ENCODE peak calls at places on chromosomes 6 and 20, in five cellular contexts. W, U, Q, O and K are unnamed samples.

GRCh38 chr20:32982617-32983458 is 21.4 kb downstream of the SUN5 start:
- DNase-seq in Q (peak; percentile 55), U (peak; percentile 45), O (no peak), W (no peak), K (no peak)

GRCh38 chr6:15881150-15881549 is 218.3 kb upstream of the DTNBP1 start:
- DNase-seq in O (no peak), Q (no peak), U (no peak), W (no peak), K (no peak)

GRCh38 chr20:17453592-17453991 is 77.6 kb downstream of the BFSP1 start:
- DNase-seq in Q (no peak), W (no peak), U (no peak), O (no peak), K (no peak)

GRCh38 chr6:113830140-113830539 is 27.0 kb upstream of the MARCKS start:
- DNase-seq in W (no peak), U (no peak), O (no peak), Q (no peak), K (no peak)

GRCh38 chr20:31587545-31588389 is 17.3 kb upstream of the ID1 start:
- DNase-seq in W (no peak), Q (peak; percentile 77), U (peak; percentile 74), O (peak; percentile 68), K (peak; percentile 73)

GRCh38 chr6:34027445-34027936 is 118.4 kb downstream of the GRM4 start:
- DNase-seq in W (peak; percentile 86), O (peak; percentile 78), U (peak; percentile 75), Q (peak; percentile 88), K (peak; percentile 85)

GRCh38 chr20:36318166-36318565 is 12.0 kb downstream of the DLGAP4 start:
- DNase-seq in Q (peak; percentile 71), O (no peak), U (peak; percentile 34), W (no peak), K (no peak)

GRCh38 chr6:5068153-5068751 is 16.9 kb upstream of the PPP1R3G start:
- DNase-seq in Q (no peak), W (no peak), U (no peak), O (no peak), K (no peak)

GRCh38 chr6:134391221-134391620 is 73.3 kb upstream of the SGK1 start:
- DNase-seq in U (no peak), Q (no peak), O (no peak), W (no peak), K (no peak)

GRCh38 chr20:64133951-64134407 is 26.6 kb upstream of the NPBWR2 start:
- DNase-seq in Q (peak; percentile 66), O (no peak), W (no peak), U (peak; percentile 40), K (no peak)

GRCh38 chr6:4581468-4582420 is 194.5 kb upstream of the CDYL start:
- DNase-seq in Q (no peak), U (no peak), W (peak; percentile 47), O (no peak), K (no peak)

GRCh38 chr6:4871825-4872224 is 95.6 kb downstream of the CDYL start:
- DNase-seq in Q (no peak), U (no peak), O (no peak), W (no peak), K (no peak)

GRCh38 chr20:62832212-62832922 is 15.5 kb downstream of the COL9A3 start:
- DNase-seq in W (no peak), Q (peak; percentile 21), U (no peak), O (peak; percentile 74), K (peak; percentile 78)

GRCh38 chr6:113662688-113663333 is 194.3 kb upstream of the MARCKS start:
- DNase-seq in Q (no peak), U (no peak), O (peak; percentile 29), W (no peak), K (no peak)

DNA sequence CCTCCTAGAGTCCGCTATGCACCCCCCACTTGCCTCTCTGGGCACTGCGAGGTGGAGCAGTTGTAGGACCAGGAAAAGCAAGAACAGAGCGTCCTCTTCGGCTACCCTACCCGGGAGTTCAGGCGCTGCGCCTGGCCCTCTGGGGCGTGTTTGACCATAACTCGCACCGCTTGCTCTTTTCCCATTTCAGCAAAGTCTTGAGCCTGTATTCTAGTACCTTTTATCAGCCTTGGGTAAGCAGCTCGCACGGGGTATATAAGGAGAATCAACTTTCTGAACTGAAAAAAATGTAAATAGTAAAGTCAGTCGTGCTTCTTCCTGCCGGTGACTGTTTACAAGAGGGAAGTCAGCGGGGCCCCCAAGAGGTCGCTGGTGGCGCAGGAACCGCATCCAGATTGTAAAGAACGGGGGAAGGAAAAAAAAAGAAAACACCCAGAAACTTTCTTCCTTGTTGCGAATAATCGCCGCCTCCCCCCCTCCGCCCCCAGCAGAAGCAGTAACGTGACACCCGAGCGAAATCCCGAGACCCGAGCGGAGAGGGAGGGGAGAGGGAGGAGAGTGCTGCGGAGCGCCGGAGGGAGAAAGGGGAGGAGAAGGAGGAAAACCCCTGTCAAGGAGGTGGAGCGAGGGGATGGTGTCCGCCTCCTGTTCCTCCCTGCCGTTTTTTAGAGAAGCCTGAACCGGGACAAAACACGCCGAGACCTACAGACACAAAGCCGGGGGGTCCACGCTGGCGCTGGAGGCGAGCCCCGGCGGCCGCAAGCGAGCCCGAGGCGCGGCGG is at the start of gene UST:
- DNase-seq in U (peak; percentile 91), W (peak; percentile 76), Q (peak; percentile 39), O (peak; percentile 75), K (peak; percentile 82)
- TF ChIP-seq CTCF in U (peak; percentile 48), W (no peak), Q (peak; percentile 60), O (peak; percentile 41), K (peak; percentile 66)

GRCh38 chr6:8170245-8170644 is 67.9 kb upstream of the EEF1E1 start:
- DNase-seq in Q (no peak), O (no peak), W (no peak), U (no peak), K (no peak)
- TF ChIP-seq CTCF in Q (no peak), O (no peak), W (no peak), U (no peak), K (no peak)

DNA sequence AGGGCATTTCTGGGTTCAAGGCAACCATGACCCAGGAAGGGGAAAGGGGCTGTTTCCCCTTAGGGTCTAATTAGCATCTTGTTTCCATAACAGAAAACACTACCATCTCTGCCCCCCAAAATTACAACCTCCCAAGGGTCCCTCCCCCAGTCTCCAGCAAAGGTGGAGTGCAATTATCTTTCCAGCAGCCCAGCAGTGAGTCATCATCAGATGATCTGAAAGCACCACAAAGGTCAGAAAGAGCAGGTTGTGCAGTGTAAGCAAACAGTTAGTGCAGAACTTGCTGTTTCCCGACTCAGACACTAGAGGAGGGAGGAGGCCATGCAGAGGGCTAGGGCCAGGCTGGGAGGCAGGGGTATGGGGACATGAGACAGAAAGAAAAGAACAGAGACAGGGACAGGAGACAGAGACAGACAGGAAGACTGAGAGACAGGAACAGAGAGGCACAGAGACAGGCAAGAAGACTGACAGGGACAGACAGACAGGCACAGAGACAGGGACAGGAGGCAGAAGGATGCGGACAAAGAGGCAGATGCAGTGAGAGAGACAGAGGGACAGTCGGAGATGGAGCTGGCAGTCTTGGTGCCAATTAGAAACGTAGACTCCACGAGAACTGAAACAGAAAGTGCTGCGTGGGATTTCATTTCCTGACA is 62.5 kb downstream of the PYGB start:
- DNase-seq in Q (peak; percentile 81), W (no peak), O (peak; percentile 88), U (peak; percentile 71), K (peak; percentile 83)
- TF ChIP-seq CTCF in Q (peak; percentile 61), W (no peak), O (peak; percentile 67), U (peak; percentile 44), K (peak; percentile 84)

GRCh38 chr6:13422601-13423247 is 64.7 kb downstream of the GFOD1 start:
- DNase-seq in U (no peak), Q (no peak), O (no peak), W (peak; percentile 40), K (no peak)
- TF ChIP-seq CTCF in U (no peak), Q (no peak), O (no peak), W (no peak), K (no peak)

DNA sequence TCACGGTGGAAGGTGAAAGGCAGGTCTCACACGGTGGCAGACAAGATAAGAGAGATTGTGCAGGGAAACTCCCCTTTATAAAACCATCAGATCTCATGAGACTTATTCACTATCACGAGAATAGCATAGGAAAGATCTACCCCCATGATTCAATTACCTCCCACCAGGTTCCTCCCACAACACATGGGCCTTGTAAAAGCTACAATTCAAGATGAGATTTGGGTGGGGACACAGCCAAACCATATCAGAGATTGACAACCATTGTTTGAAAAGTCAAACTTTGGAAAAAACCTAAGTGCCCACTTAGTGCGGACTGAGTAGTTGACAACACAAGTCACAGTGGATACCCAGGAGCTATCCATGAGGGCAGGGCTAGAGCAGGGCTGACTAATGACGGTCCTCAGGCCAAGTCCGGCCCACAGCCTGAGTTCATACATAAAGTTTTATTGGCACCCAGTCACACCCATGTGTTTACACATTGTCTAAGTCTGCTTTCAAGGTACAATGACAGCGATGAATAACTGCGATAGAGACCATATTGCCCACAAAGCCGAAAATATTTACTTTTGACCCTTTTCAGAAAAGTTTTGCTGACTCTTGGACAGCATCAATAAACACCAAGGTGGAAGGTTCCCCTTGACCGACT is 33.8 kb upstream of the PMEPA1 start:
- DNase-seq in U (no peak), O (no peak), Q (no peak), W (no peak), K (no peak)
- TF ChIP-seq CTCF in U (no peak), O (no peak), Q (no peak), W (no peak), K (no peak)

GRCh38 chr6:13536796-13537526 is 37.4 kb upstream of the SIRT5 start:
- DNase-seq in O (no peak), U (no peak), Q (no peak), W (no peak), K (no peak)

GRCh38 chr6:13537527-13537897 is 36.9 kb upstream of the SIRT5 start:
- DNase-seq in O (no peak), W (no peak), Q (no peak), U (no peak), K (no peak)

GRCh38 chr6:13539572-13539971 is 34.8 kb upstream of the SIRT5 start:
- DNase-seq in W (no peak), O (no peak), U (no peak), Q (no peak), K (no peak)

GRCh38 chr6:13538600-13538999 is 35.8 kb upstream of the SIRT5 start:
- DNase-seq in Q (no peak), O (no peak), U (no peak), W (no peak), K (no peak)

GRCh38 chr6:13538084-13538483 is 36.3 kb upstream of the SIRT5 start:
- DNase-seq in U (no peak), O (peak; percentile 73), Q (peak; percentile 69), W (no peak), K (peak; percentile 67)
- TF ChIP-seq CTCF in U (peak; percentile 48), O (no peak), Q (peak; percentile 59), W (no peak), K (peak; percentile 24)

GRCh38 chr20:35260426-35260825 is 17.5 kb downstream of the MMP24OS start:
- DNase-seq in Q (no peak), O (no peak), W (no peak), U (no peak), K (no peak)

GRCh38 chr20:35269055-35269781 is 8.7 kb downstream of the MMP24OS start:
- DNase-seq in U (peak; percentile 81), O (peak; percentile 79), W (peak; percentile 88), Q (peak; percentile 93), K (peak; percentile 84)

GRCh38 chr20:35267092-35267491 is 10.8 kb downstream of the MMP24OS start:
- DNase-seq in Q (no peak), O (no peak), U (no peak), W (no peak), K (no peak)

GRCh38 chr20:35263609-35264223 is 14.2 kb downstream of the MMP24OS start:
- DNase-seq in Q (no peak), U (peak; percentile 87), O (no peak), W (no peak), K (no peak)

GRCh38 chr20:35264755-35265154 is 13.2 kb downstream of the MMP24OS start:
- DNase-seq in O (no peak), Q (no peak), U (no peak), W (peak; percentile 58), K (no peak)
- TF ChIP-seq CTCF in O (no peak), Q (peak; percentile 28), U (no peak), W (no peak), K (no peak)

GRCh38 chr20:2713285-2713684 is 20.7 kb downstream of the EBF4 start:
- DNase-seq in Q (no peak), U (no peak), O (no peak), W (no peak), K (peak; percentile 42)
- TF ChIP-seq CTCF in Q (peak; percentile 27), U (peak; percentile 21), O (peak; percentile 21), W (no peak), K (peak; percentile 13)